ENCODE peak calls at places on chromosomes 12 and 14, in seven cellular contexts. One of them, this sample, is unnamed.

GRCh38 chr14:22553445-22553844 is 35.6 kb downstream of the DAD1 start:
- DNase-seq in SJSA1: no peak
- DNase-seq in stimulated activated naive CD4-positive, alpha-beta T cell treated with Interleukin-2 at 50 U/mL for 16 hours: no peak
- DNase-seq in fibroblast of the conjunctiva: no peak
- DNase-seq in epithelial cell of esophagus: no peak
- DNase-seq in hypothalamus: no peak
- DNase-seq in Calu3: no peak
- DNase-seq in this sample: no peak

GRCh38 chr14:96097752-96098151 is 58.6 kb downstream of the C14orf132 start:
- DNase-seq in fibroblast of the conjunctiva: no peak
- DNase-seq in SJSA1: no peak
- DNase-seq in stimulated activated naive CD4-positive, alpha-beta T cell treated with Interleukin-2 at 50 U/mL for 16 hours: no peak
- DNase-seq in epithelial cell of esophagus: no peak
- DNase-seq in Calu3: no peak
- DNase-seq in hypothalamus: no peak
- DNase-seq in this sample: no peak

GRCh38 chr14:38329236-38329635 is 73.3 kb upstream of the CLEC14A start:
- DNase-seq in epithelial cell of esophagus: peak
- DNase-seq in Calu3: no peak
- DNase-seq in hypothalamus: no peak
- DNase-seq in stimulated activated naive CD4-positive, alpha-beta T cell treated with Interleukin-2 at 50 U/mL for 16 hours: no peak
- DNase-seq in fibroblast of the conjunctiva: no peak
- DNase-seq in SJSA1: no peak
- DNase-seq in this sample: no peak

GRCh38 chr14:79281244-79282199 is 929.8 kb downstream of the DIO2 start:
- DNase-seq in SJSA1: no peak
- DNase-seq in fibroblast of the conjunctiva: no peak
- DNase-seq in Calu3: no peak
- DNase-seq in stimulated activated naive CD4-positive, alpha-beta T cell treated with Interleukin-2 at 50 U/mL for 16 hours: no peak
- DNase-seq in epithelial cell of esophagus: no peak
- DNase-seq in hypothalamus: no peak
- DNase-seq in this sample: no peak

GRCh38 chr12:69935651-69936100 is 110.6 kb downstream of the MYRFL start:
- DNase-seq in hypothalamus: no peak
- DNase-seq in SJSA1: no peak
- DNase-seq in Calu3: no peak
- DNase-seq in stimulated activated naive CD4-positive, alpha-beta T cell treated with Interleukin-2 at 50 U/mL for 16 hours: no peak
- DNase-seq in epithelial cell of esophagus: peak
- DNase-seq in fibroblast of the conjunctiva: no peak
- DNase-seq in this sample: no peak

GRCh38 chr12:53381739-53382630 is 2.0 kb downstream of the SP1 start:
- DNase-seq in fibroblast of the conjunctiva: peak
- DNase-seq in hypothalamus: no peak
- DNase-seq in stimulated activated naive CD4-positive, alpha-beta T cell treated with Interleukin-2 at 50 U/mL for 16 hours: no peak
- DNase-seq in SJSA1: peak
- DNase-seq in epithelial cell of esophagus: peak
- DNase-seq in Calu3: peak
- DNase-seq in this sample: no peak

GRCh38 chr12:68962855-68963455 is 30.0 kb upstream of the CPM start:
- DNase-seq in fibroblast of the conjunctiva: no peak
- DNase-seq in Calu3: peak
- DNase-seq in hypothalamus: no peak
- DNase-seq in SJSA1: no peak
- DNase-seq in stimulated activated naive CD4-positive, alpha-beta T cell treated with Interleukin-2 at 50 U/mL for 16 hours: no peak
- DNase-seq in epithelial cell of esophagus: peak
- DNase-seq in this sample: no peak

GRCh38 chr12:88237954-88238353 is 95.8 kb downstream of the TMTC3 start:
- DNase-seq in Calu3: peak
- DNase-seq in stimulated activated naive CD4-positive, alpha-beta T cell treated with Interleukin-2 at 50 U/mL for 16 hours: no peak
- DNase-seq in SJSA1: no peak
- DNase-seq in fibroblast of the conjunctiva: no peak
- DNase-seq in epithelial cell of esophagus: peak
- DNase-seq in hypothalamus: no peak
- DNase-seq in this sample: no peak

GRCh38 chr12:30909721-30910350 is 16.7 kb upstream of the TSPAN11 start:
- DNase-seq in fibroblast of the conjunctiva: no peak
- DNase-seq in Calu3: no peak
- DNase-seq in SJSA1: no peak
- DNase-seq in hypothalamus: no peak
- DNase-seq in epithelial cell of esophagus: no peak
- DNase-seq in stimulated activated naive CD4-positive, alpha-beta T cell treated with Interleukin-2 at 50 U/mL for 16 hours: no peak
- DNase-seq in this sample: no peak

GRCh38 chr14:93956514-93957332 is 19.6 kb downstream of the ASB2 start:
- DNase-seq in hypothalamus: no peak
- DNase-seq in epithelial cell of esophagus: no peak
- DNase-seq in SJSA1: no peak
- DNase-seq in fibroblast of the conjunctiva: no peak
- DNase-seq in stimulated activated naive CD4-positive, alpha-beta T cell treated with Interleukin-2 at 50 U/mL for 16 hours: no peak
- DNase-seq in Calu3: no peak
- DNase-seq in this sample: no peak

GRCh38 chr14:75229576-75229922 is 49.1 kb upstream of the FOS start:
- DNase-seq in fibroblast of the conjunctiva: no peak
- DNase-seq in SJSA1: no peak
- DNase-seq in hypothalamus: no peak
- DNase-seq in epithelial cell of esophagus: peak
- DNase-seq in Calu3: peak
- DNase-seq in stimulated activated naive CD4-positive, alpha-beta T cell treated with Interleukin-2 at 50 U/mL for 16 hours: no peak
- DNase-seq in this sample: no peak

GRCh38 chr12:108614639-108615038 is 16.8 kb upstream of the TMEM119 start:
- DNase-seq in stimulated activated naive CD4-positive, alpha-beta T cell treated with Interleukin-2 at 50 U/mL for 16 hours: no peak
- DNase-seq in SJSA1: peak
- DNase-seq in fibroblast of the conjunctiva: no peak
- DNase-seq in epithelial cell of esophagus: no peak
- DNase-seq in hypothalamus: no peak
- DNase-seq in Calu3: no peak
- DNase-seq in this sample: no peak

GRCh38 chr14:30267141-30267540 is 291.8 kb upstream of the G2E3 start:
- DNase-seq in epithelial cell of esophagus: peak
- DNase-seq in Calu3: no peak
- DNase-seq in fibroblast of the conjunctiva: no peak
- DNase-seq in stimulated activated naive CD4-positive, alpha-beta T cell treated with Interleukin-2 at 50 U/mL for 16 hours: no peak
- DNase-seq in hypothalamus: no peak
- DNase-seq in SJSA1: no peak
- DNase-seq in this sample: no peak

GRCh38 chr14:105146181-105146975 is 22.2 kb downstream of the JAG2 start:
- DNase-seq in hypothalamus: no peak
- DNase-seq in Calu3: no peak
- DNase-seq in epithelial cell of esophagus: no peak
- DNase-seq in stimulated activated naive CD4-positive, alpha-beta T cell treated with Interleukin-2 at 50 U/mL for 16 hours: no peak
- DNase-seq in fibroblast of the conjunctiva: no peak
- DNase-seq in SJSA1: no peak
- DNase-seq in this sample: no peak

GRCh38 chr12:95216704-95217376 is 427 bp downstream of the FGD6 start:
- DNase-seq in stimulated activated naive CD4-positive, alpha-beta T cell treated with Interleukin-2 at 50 U/mL for 16 hours: no peak
- DNase-seq in hypothalamus: no peak
- DNase-seq in epithelial cell of esophagus: peak
- DNase-seq in Calu3: no peak
- DNase-seq in SJSA1: no peak
- DNase-seq in fibroblast of the conjunctiva: no peak
- DNase-seq in this sample: no peak

GRCh38 chr12:12786716-12787601 is 1.5 kb downstream of the APOLD1 start:
- DNase-seq in hypothalamus: peak
- DNase-seq in stimulated activated naive CD4-positive, alpha-beta T cell treated with Interleukin-2 at 50 U/mL for 16 hours: peak
- DNase-seq in epithelial cell of esophagus: peak
- DNase-seq in Calu3: peak
- DNase-seq in fibroblast of the conjunctiva: peak
- DNase-seq in SJSA1: peak
- DNase-seq in this sample: no peak

GRCh38 chr14:106843951-106844483 is 1317.6 kb downstream of the TMEM121 start:
- DNase-seq in epithelial cell of esophagus: no peak
- DNase-seq in SJSA1: no peak
- DNase-seq in hypothalamus: no peak
- DNase-seq in fibroblast of the conjunctiva: no peak
- DNase-seq in stimulated activated naive CD4-positive, alpha-beta T cell treated with Interleukin-2 at 50 U/mL for 16 hours: peak
- DNase-seq in Calu3: peak
- DNase-seq in this sample: no peak

GRCh38 chr14:69789118-69789640 is 7.9 kb downstream of the SLC10A1 start:
- DNase-seq in SJSA1: no peak
- DNase-seq in fibroblast of the conjunctiva: no peak
- DNase-seq in stimulated activated naive CD4-positive, alpha-beta T cell treated with Interleukin-2 at 50 U/mL for 16 hours: no peak
- DNase-seq in epithelial cell of esophagus: peak
- DNase-seq in hypothalamus: no peak
- DNase-seq in Calu3: no peak
- DNase-seq in this sample: no peak

GRCh38 chr12:106602071-106602470 is 19.3 kb downstream of the RFX4 start:
- DNase-seq in fibroblast of the conjunctiva: no peak
- DNase-seq in SJSA1: no peak
- DNase-seq in Calu3: no peak
- DNase-seq in epithelial cell of esophagus: no peak
- DNase-seq in hypothalamus: no peak
- DNase-seq in stimulated activated naive CD4-positive, alpha-beta T cell treated with Interleukin-2 at 50 U/mL for 16 hours: no peak
- DNase-seq in this sample: no peak

GRCh38 chr12:108517288-108518100 is 2.4 kb downstream of the FICD start:
- DNase-seq in fibroblast of the conjunctiva: no peak
- DNase-seq in Calu3: no peak
- DNase-seq in epithelial cell of esophagus: no peak
- DNase-seq in stimulated activated naive CD4-positive, alpha-beta T cell treated with Interleukin-2 at 50 U/mL for 16 hours: no peak
- DNase-seq in hypothalamus: no peak
- DNase-seq in SJSA1: no peak
- DNase-seq in this sample: no peak

GRCh38 chr14:33793711-33794110 is 157.2 kb downstream of the EGLN3 start:
- DNase-seq in stimulated activated naive CD4-positive, alpha-beta T cell treated with Interleukin-2 at 50 U/mL for 16 hours: no peak
- DNase-seq in Calu3: no peak
- DNase-seq in SJSA1: no peak
- DNase-seq in hypothalamus: no peak
- DNase-seq in epithelial cell of esophagus: no peak
- DNase-seq in fibroblast of the conjunctiva: no peak
- DNase-seq in this sample: no peak

GRCh38 chr12:131620946-131621681 is 89.8 kb upstream of the SFSWAP start:
- DNase-seq in fibroblast of the conjunctiva: no peak
- DNase-seq in stimulated activated naive CD4-positive, alpha-beta T cell treated with Interleukin-2 at 50 U/mL for 16 hours: no peak
- DNase-seq in Calu3: no peak
- DNase-seq in hypothalamus: peak
- DNase-seq in SJSA1: no peak
- DNase-seq in epithelial cell of esophagus: no peak
- DNase-seq in this sample: no peak

GRCh38 chr14:101538865-101539264 is 22.4 kb upstream of the DIO3 start:
- DNase-seq in Calu3: no peak
- DNase-seq in stimulated activated naive CD4-positive, alpha-beta T cell treated with Interleukin-2 at 50 U/mL for 16 hours: no peak
- DNase-seq in hypothalamus: no peak
- DNase-seq in epithelial cell of esophagus: no peak
- DNase-seq in fibroblast of the conjunctiva: no peak
- DNase-seq in SJSA1: no peak
- DNase-seq in this sample: no peak

GRCh38 chr12:58915634-58916033 is 4.7 kb downstream of the LRIG3 start:
- DNase-seq in epithelial cell of esophagus: no peak
- DNase-seq in SJSA1: peak
- DNase-seq in Calu3: no peak
- DNase-seq in stimulated activated naive CD4-positive, alpha-beta T cell treated with Interleukin-2 at 50 U/mL for 16 hours: no peak
- DNase-seq in fibroblast of the conjunctiva: peak
- DNase-seq in hypothalamus: no peak
- DNase-seq in this sample: no peak

GRCh38 chr12:53295070-53295890 is at the start of gene PFDN5:
- DNase-seq in stimulated activated naive CD4-positive, alpha-beta T cell treated with Interleukin-2 at 50 U/mL for 16 hours: peak
- DNase-seq in fibroblast of the conjunctiva: peak
- DNase-seq in hypothalamus: peak
- DNase-seq in SJSA1: peak
- DNase-seq in epithelial cell of esophagus: peak
- DNase-seq in Calu3: peak
- DNase-seq in this sample: peak

GRCh38 chr12:93802698-93803097 is 125.5 kb downstream of the CRADD start:
- DNase-seq in epithelial cell of esophagus: no peak
- DNase-seq in SJSA1: no peak
- DNase-seq in hypothalamus: no peak
- DNase-seq in fibroblast of the conjunctiva: no peak
- DNase-seq in stimulated activated naive CD4-positive, alpha-beta T cell treated with Interleukin-2 at 50 U/mL for 16 hours: no peak
- DNase-seq in Calu3: no peak
- DNase-seq in this sample: no peak

GRCh38 chr12:93518725-93519124 is 51.4 kb downstream of the MRPL42 start:
- DNase-seq in SJSA1: no peak
- DNase-seq in Calu3: no peak
- DNase-seq in stimulated activated naive CD4-positive, alpha-beta T cell treated with Interleukin-2 at 50 U/mL for 16 hours: no peak
- DNase-seq in fibroblast of the conjunctiva: peak
- DNase-seq in epithelial cell of esophagus: peak
- DNase-seq in hypothalamus: no peak
- DNase-seq in this sample: no peak

GRCh38 chr12:96255077-96255476 is 60.9 kb downstream of the ELK3 start:
- DNase-seq in hypothalamus: no peak
- DNase-seq in Calu3: no peak
- DNase-seq in stimulated activated naive CD4-positive, alpha-beta T cell treated with Interleukin-2 at 50 U/mL for 16 hours: no peak
- DNase-seq in SJSA1: no peak
- DNase-seq in epithelial cell of esophagus: no peak
- DNase-seq in fibroblast of the conjunctiva: no peak
- DNase-seq in this sample: peak

GRCh38 chr14:100640481-100641273 is 53.5 kb upstream of the BEGAIN start:
- DNase-seq in stimulated activated naive CD4-positive, alpha-beta T cell treated with Interleukin-2 at 50 U/mL for 16 hours: peak
- DNase-seq in SJSA1: no peak
- DNase-seq in epithelial cell of esophagus: no peak
- DNase-seq in Calu3: no peak
- DNase-seq in fibroblast of the conjunctiva: no peak
- DNase-seq in hypothalamus: no peak
- DNase-seq in this sample: peak

GRCh38 chr12:6535960-6536847 is 1.9 kb downstream of the GAPDH start:
- DNase-seq in stimulated activated naive CD4-positive, alpha-beta T cell treated with Interleukin-2 at 50 U/mL for 16 hours: no peak
- DNase-seq in epithelial cell of esophagus: no peak
- DNase-seq in Calu3: no peak
- DNase-seq in hypothalamus: no peak
- DNase-seq in SJSA1: no peak
- DNase-seq in fibroblast of the conjunctiva: no peak
- DNase-seq in this sample: no peak

GRCh38 chr12:103470664-103471063 is 25.1 kb downstream of the C12orf42 start:
- DNase-seq in stimulated activated naive CD4-positive, alpha-beta T cell treated with Interleukin-2 at 50 U/mL for 16 hours: no peak
- DNase-seq in SJSA1: no peak
- DNase-seq in hypothalamus: no peak
- DNase-seq in Calu3: no peak
- DNase-seq in epithelial cell of esophagus: peak
- DNase-seq in fibroblast of the conjunctiva: no peak
- DNase-seq in this sample: no peak

GRCh38 chr14:63147018-63147417 is 57.2 kb upstream of the RHOJ start:
- DNase-seq in SJSA1: no peak
- DNase-seq in hypothalamus: no peak
- DNase-seq in stimulated activated naive CD4-positive, alpha-beta T cell treated with Interleukin-2 at 50 U/mL for 16 hours: no peak
- DNase-seq in epithelial cell of esophagus: no peak
- DNase-seq in Calu3: no peak
- DNase-seq in fibroblast of the conjunctiva: no peak
- DNase-seq in this sample: no peak

GRCh38 chr12:79402626-79403025 is 288.1 kb downstream of the PAWR start:
- DNase-seq in SJSA1: no peak
- DNase-seq in stimulated activated naive CD4-positive, alpha-beta T cell treated with Interleukin-2 at 50 U/mL for 16 hours: no peak
- DNase-seq in fibroblast of the conjunctiva: no peak
- DNase-seq in Calu3: no peak
- DNase-seq in epithelial cell of esophagus: no peak
- DNase-seq in hypothalamus: no peak
- DNase-seq in this sample: no peak

GRCh38 chr14:63039800-63040380 is 5.4 kb downstream of the KCNH5 start:
- DNase-seq in hypothalamus: no peak
- DNase-seq in stimulated activated naive CD4-positive, alpha-beta T cell treated with Interleukin-2 at 50 U/mL for 16 hours: no peak
- DNase-seq in fibroblast of the conjunctiva: peak
- DNase-seq in SJSA1: no peak
- DNase-seq in epithelial cell of esophagus: peak
- DNase-seq in Calu3: peak
- DNase-seq in this sample: no peak

GRCh38 chr12:12376636-12377448 is 20.0 kb downstream of the BORCS5 start:
- DNase-seq in SJSA1: no peak
- DNase-seq in fibroblast of the conjunctiva: peak
- DNase-seq in Calu3: no peak
- DNase-seq in epithelial cell of esophagus: peak
- DNase-seq in hypothalamus: no peak
- DNase-seq in stimulated activated naive CD4-positive, alpha-beta T cell treated with Interleukin-2 at 50 U/mL for 16 hours: no peak
- DNase-seq in this sample: no peak

GRCh38 chr12:68264864-68265256 is 11.5 kb upstream of the IL22 start:
- DNase-seq in epithelial cell of esophagus: no peak
- DNase-seq in Calu3: no peak
- DNase-seq in stimulated activated naive CD4-positive, alpha-beta T cell treated with Interleukin-2 at 50 U/mL for 16 hours: no peak
- DNase-seq in SJSA1: no peak
- DNase-seq in fibroblast of the conjunctiva: no peak
- DNase-seq in hypothalamus: no peak
- DNase-seq in this sample: peak

GRCh38 chr12:123917337-123917850 is 55.2 kb downstream of the CCDC92 start:
- DNase-seq in stimulated activated naive CD4-positive, alpha-beta T cell treated with Interleukin-2 at 50 U/mL for 16 hours: no peak
- DNase-seq in hypothalamus: no peak
- DNase-seq in SJSA1: no peak
- DNase-seq in fibroblast of the conjunctiva: no peak
- DNase-seq in Calu3: no peak
- DNase-seq in epithelial cell of esophagus: no peak
- DNase-seq in this sample: no peak

This sample was measured in smooth muscle cell of the brain vasculature.